ENCODE peak calls at places on chromosome 17, in six cellular contexts. D, Q, G, F, J and O are unnamed samples.

GRCh38 chr17:32099686-32100085 is 42.6 kb upstream of the RHOT1 start:
- DNase-seq in F (no peak), D (no peak), Q (no peak), J (no peak), G (no peak), O (no peak)

GRCh38 chr17:951388-952132 is 28.0 kb downstream of the NXN start:
- DNase-seq in D (peak), G (peak), F (peak), Q (peak), J (peak), O (peak)

GRCh38 chr17:78316115-78316866 is 43.6 kb downstream of the SOCS3 start:
- DNase-seq in G (peak), J (peak), F (no peak), D (peak), Q (no peak), O (no peak)

GRCh38 chr17:76193616-76194015 is 46.7 kb downstream of the RNF157 start:
- DNase-seq in F (no peak), Q (no peak), G (no peak), D (no peak), J (no peak), O (peak)

GRCh38 chr17:61009619-61010018 is 332.0 kb downstream of the BCAS3 start:
- DNase-seq in G (no peak), Q (peak), D (no peak), F (peak), J (no peak), O (no peak)

GRCh38 chr17:63113167-63113566 is 147.1 kb downstream of the TANC2 start:
- DNase-seq in F (no peak), D (no peak), J (no peak), G (peak), Q (no peak), O (no peak)

GRCh38 chr17:2564876-2565275 is 28.6 kb upstream of the PAFAH1B1 start:
- DNase-seq in Q (no peak), F (no peak), J (no peak), G (peak), D (no peak), O (no peak)

GRCh38 chr17:29760279-29760721 is 137.6 kb upstream of the CORO6 start:
- DNase-seq in G (peak), J (no peak), Q (peak), F (peak), D (no peak), O (no peak)

GRCh38 chr17:1647802-1648581 is 1.7 kb downstream of the RILP start:
- DNase-seq in F (no peak), Q (no peak), G (peak), J (peak), D (peak), O (no peak)

GRCh38 chr17:42463976-42464400 is 5.3 kb downstream of the ATP6V0A1 start:
- DNase-seq in G (no peak), D (no peak), Q (no peak), F (no peak), J (no peak), O (no peak)

GRCh38 chr17:37446027-37446426 is 39.3 kb downstream of the TADA2A start:
- DNase-seq in Q (no peak), G (peak), D (no peak), J (no peak), F (no peak), O (peak)

GRCh38 chr17:45361976-45362375 is 45.2 kb upstream of the MAP3K14 start:
- DNase-seq in F (no peak), Q (no peak), G (no peak), D (no peak), J (peak), O (no peak)

GRCh38 chr17:33924105-33924504 is 331.0 kb upstream of the CCL2 start:
- DNase-seq in J (no peak), G (no peak), F (no peak), Q (no peak), D (no peak), O (no peak)

GRCh38 chr17:10574324-10574723 is 24.9 kb upstream of the MYH2 start:
- DNase-seq in F (no peak), Q (peak), J (no peak), G (no peak), D (no peak), O (no peak)

GRCh38 chr17:45021607-45022287 is 29.7 kb downstream of the DCAKD start:
- DNase-seq in Q (peak), D (peak), F (peak), J (peak), G (peak), O (peak)

GRCh38 chr17:66976781-66977201 is 12.3 kb downstream of the CACNG4 start:
- DNase-seq in D (no peak), F (no peak), G (no peak), Q (no peak), J (no peak), O (no peak)

GRCh38 chr17:21358682-21359482 is 17.3 kb upstream of the KCNJ12 start:
- DNase-seq in J (no peak), F (no peak), Q (no peak), D (no peak), G (peak), O (no peak)

GRCh38 chr17:82881900-82882714 is 42.3 kb upstream of the ZNF750 start:
- DNase-seq in J (no peak), F (no peak), G (no peak), D (no peak), Q (no peak), O (no peak)

GRCh38 chr17:62696256-62696655 is 68.8 kb downstream of the MRC2 start:
- DNase-seq in D (no peak), J (no peak), F (no peak), Q (no peak), G (no peak), O (no peak)

GRCh38 chr17:33709881-33710280 is 416.8 kb upstream of the ASIC2 start:
- DNase-seq in Q (no peak), D (no peak), G (no peak), F (no peak), J (no peak), O (no peak)

GRCh38 chr17:76722279-76722678 is 4.1 kb downstream of the JMJD6 start:
- DNase-seq in Q (no peak), D (no peak), G (no peak), F (no peak), J (no peak), O (no peak)

GRCh38 chr17:48317732-48318131 is 112.3 kb downstream of the SKAP1 start:
- DNase-seq in G (no peak), D (no peak), F (no peak), Q (no peak), J (no peak), O (no peak)
- H2BK15ac ChIP-seq in G (no peak), D (no peak), F (no peak), Q (no peak), J (no peak), O (no peak)

DNA sequence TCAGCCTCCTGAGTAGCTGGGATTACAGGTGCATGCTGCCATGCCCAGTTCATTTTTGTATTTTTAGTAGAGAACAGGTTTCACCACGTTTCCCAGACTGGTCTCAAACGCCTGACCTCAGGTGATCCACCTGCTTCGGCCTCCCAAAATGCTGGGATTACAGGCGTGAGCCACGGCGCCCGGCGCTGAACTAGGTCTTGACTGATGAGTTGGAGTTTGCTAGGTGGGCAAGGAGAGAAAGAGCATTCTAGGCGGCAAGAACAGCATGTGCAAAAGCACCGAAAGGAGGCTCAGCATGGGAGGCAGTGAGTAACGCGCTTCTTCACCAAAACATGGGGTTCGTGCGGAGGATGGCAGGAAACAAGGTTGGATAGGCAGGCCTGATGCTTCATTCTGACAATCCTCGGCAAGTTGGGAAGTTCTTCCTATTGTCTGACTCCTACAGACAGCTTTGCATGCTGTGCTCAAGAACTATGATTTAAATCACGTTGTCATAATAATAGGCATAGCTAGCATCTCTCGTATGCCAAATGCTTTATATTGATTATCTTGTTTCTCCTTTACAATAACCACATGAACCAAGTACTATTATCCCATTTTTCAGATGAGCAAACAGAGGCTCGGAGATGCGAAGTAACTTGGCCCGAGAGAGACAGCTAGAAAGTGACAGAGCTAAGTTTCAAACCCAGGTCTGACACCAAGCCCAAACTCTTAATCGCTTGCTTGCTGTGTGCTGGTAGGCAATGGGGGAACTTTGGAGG is 26.5 kb downstream of the NEUROD2 start:
- DNase-seq in J (no peak), F (no peak), D (no peak), G (no peak), Q (no peak), O (no peak)
- H2BK15ac ChIP-seq in J (no peak), F (no peak), D (peak), G (no peak), Q (no peak), O (no peak)

GRCh38 chr17:72429066-72429638 is 308.3 kb downstream of the SOX9 start:
- DNase-seq in J (no peak), D (no peak), F (no peak), Q (no peak), G (no peak), O (no peak)
- H2BK15ac ChIP-seq in J (no peak), D (no peak), F (no peak), Q (no peak), G (no peak), O (no peak)

GRCh38 chr17:74230896-74231295 is 17.5 kb downstream of the TTYH2 start:
- DNase-seq in Q (no peak), F (no peak), J (no peak), G (no peak), D (no peak), O (no peak)
- H2BK15ac ChIP-seq in Q (no peak), F (no peak), J (no peak), G (no peak), D (no peak), O (peak)

DNA sequence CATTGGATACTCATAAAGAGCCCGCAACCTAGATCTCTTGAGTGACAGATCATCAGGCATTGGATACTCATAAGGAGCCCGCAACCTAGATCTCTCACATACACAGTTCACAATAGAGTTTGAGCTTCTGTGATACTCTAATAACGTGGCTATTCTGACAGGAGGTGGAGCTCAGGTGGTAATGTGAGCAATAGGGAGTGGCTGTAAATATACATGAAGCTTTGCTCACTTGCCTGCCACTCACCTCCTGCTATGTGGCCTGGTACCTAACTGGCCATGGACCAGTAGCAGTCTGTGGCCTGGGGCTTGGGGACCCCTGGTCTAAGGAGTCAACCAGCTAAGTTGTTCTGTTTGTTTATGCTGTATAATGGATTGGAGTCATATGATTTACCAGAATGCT is 17.6 kb downstream of the ABCA9 start:
- DNase-seq in J (no peak), D (no peak), F (no peak), Q (no peak), G (no peak), O (no peak)
- H2BK15ac ChIP-seq in J (no peak), D (no peak), F (no peak), Q (peak), G (no peak), O (no peak)

DNA sequence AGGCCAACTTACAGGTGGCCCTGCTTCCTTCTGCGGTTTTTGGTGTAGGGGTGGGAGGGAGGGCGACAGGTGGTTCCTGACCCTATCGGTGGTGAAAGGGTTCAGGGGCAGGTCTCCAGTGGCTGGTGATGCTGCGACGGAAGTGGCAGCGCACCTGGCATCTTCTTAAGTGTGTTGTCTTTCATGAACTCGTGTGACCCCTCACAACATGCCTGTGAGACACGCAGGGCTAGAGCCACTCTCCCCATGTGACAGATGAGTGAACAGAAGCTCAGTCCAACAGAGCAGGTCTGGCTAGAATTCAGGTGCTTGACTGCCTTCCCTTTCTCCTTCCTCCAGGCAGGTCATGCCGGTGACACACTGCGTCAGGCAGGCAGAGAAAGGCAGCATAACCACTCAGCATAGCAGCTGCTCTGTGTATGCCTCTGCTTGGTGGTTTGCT is 8.0 kb downstream of the TNFAIP1 start:
- DNase-seq in G (no peak), J (no peak), Q (no peak), F (no peak), D (no peak), O (no peak)
- H2BK15ac ChIP-seq in G (no peak), J (no peak), Q (no peak), F (no peak), D (no peak), O (no peak)